ENCODE peak calls at places on chromosomes 16 and 17, in nine cellular contexts. One of them, this sample, is unnamed.

GRCh38 chr17:42389135-42389417 is 834 bp upstream of the STAT3 start:
- DNase-seq in sigmoid colon: no peak
- DNase-seq in retinal pigment epithelial cell: no peak
- DNase-seq in dorsolateral prefrontal cortex: no peak
- DNase-seq in lung: no peak
- DNase-seq in psoas muscle: no peak
- DNase-seq in Peyer's patch: no peak
- DNase-seq in lower lobe of right lung: no peak
- DNase-seq in GM06990: no peak
- DNase-seq in this sample: no peak

GRCh38 chr17:16352303-16352837 is 899 bp downstream of the CENPV start:
- DNase-seq in sigmoid colon: no peak
- DNase-seq in retinal pigment epithelial cell: no peak
- DNase-seq in dorsolateral prefrontal cortex: peak
- DNase-seq in lung: no peak
- DNase-seq in psoas muscle: peak
- DNase-seq in Peyer's patch: peak
- DNase-seq in lower lobe of right lung: no peak
- DNase-seq in GM06990: peak
- DNase-seq in this sample: no peak

GRCh38 chr17:35214631-35215273 is 20.6 kb upstream of the SLC35G3 start:
- DNase-seq in sigmoid colon: no peak
- DNase-seq in retinal pigment epithelial cell: no peak
- DNase-seq in dorsolateral prefrontal cortex: no peak
- DNase-seq in lung: no peak
- DNase-seq in psoas muscle: no peak
- DNase-seq in Peyer's patch: no peak
- DNase-seq in lower lobe of right lung: no peak
- DNase-seq in GM06990: peak
- DNase-seq in this sample: no peak

GRCh38 chr17:42706732-42707131 is 24.4 kb downstream of the CNTNAP1 start:
- DNase-seq in sigmoid colon: no peak
- DNase-seq in retinal pigment epithelial cell: no peak
- DNase-seq in dorsolateral prefrontal cortex: no peak
- DNase-seq in lung: no peak
- DNase-seq in psoas muscle: no peak
- DNase-seq in Peyer's patch: no peak
- DNase-seq in lower lobe of right lung: no peak
- DNase-seq in GM06990: no peak
- DNase-seq in this sample: no peak

GRCh38 chr17:47650525-47651522 is 1.1 kb downstream of the KPNB1 start:
- DNase-seq in sigmoid colon: peak
- DNase-seq in retinal pigment epithelial cell: peak
- DNase-seq in dorsolateral prefrontal cortex: peak
- DNase-seq in lung: peak
- DNase-seq in psoas muscle: peak
- DNase-seq in Peyer's patch: peak
- DNase-seq in lower lobe of right lung: peak
- DNase-seq in GM06990: peak
- DNase-seq in this sample: peak

GRCh38 chr16:84541999-84542876 is 37.8 kb upstream of the MEAK7 start:
- DNase-seq in sigmoid colon: no peak
- DNase-seq in retinal pigment epithelial cell: no peak
- DNase-seq in dorsolateral prefrontal cortex: no peak
- DNase-seq in lung: no peak
- DNase-seq in psoas muscle: no peak
- DNase-seq in Peyer's patch: no peak
- DNase-seq in lower lobe of right lung: no peak
- DNase-seq in GM06990: no peak
- DNase-seq in this sample: no peak

GRCh38 chr16:57614546-57615343 is 13.7 kb upstream of the ADGRG1 start:
- DNase-seq in sigmoid colon: peak
- DNase-seq in retinal pigment epithelial cell: no peak
- DNase-seq in dorsolateral prefrontal cortex: peak
- DNase-seq in lung: no peak
- DNase-seq in psoas muscle: no peak
- DNase-seq in Peyer's patch: peak
- DNase-seq in lower lobe of right lung: no peak
- DNase-seq in GM06990: no peak
- DNase-seq in this sample: no peak

GRCh38 chr17:3794890-3795757 is 5.9 kb downstream of the ITGAE start:
- DNase-seq in sigmoid colon: peak
- DNase-seq in retinal pigment epithelial cell: peak
- DNase-seq in dorsolateral prefrontal cortex: no peak
- DNase-seq in lung: no peak
- DNase-seq in psoas muscle: no peak
- DNase-seq in Peyer's patch: peak
- DNase-seq in lower lobe of right lung: no peak
- DNase-seq in GM06990: peak
- DNase-seq in this sample: no peak

GRCh38 chr17:77160032-77160876 is 19.5 kb downstream of the SEC14L1 start:
- DNase-seq in sigmoid colon: no peak
- DNase-seq in retinal pigment epithelial cell: no peak
- DNase-seq in dorsolateral prefrontal cortex: no peak
- DNase-seq in lung: no peak
- DNase-seq in psoas muscle: no peak
- DNase-seq in Peyer's patch: no peak
- DNase-seq in lower lobe of right lung: no peak
- DNase-seq in GM06990: no peak
- DNase-seq in this sample: no peak

GRCh38 chr17:6413073-6413472 is 21.8 kb downstream of the AIPL1 start:
- DNase-seq in sigmoid colon: no peak
- DNase-seq in retinal pigment epithelial cell: peak
- DNase-seq in dorsolateral prefrontal cortex: no peak
- DNase-seq in lung: no peak
- DNase-seq in psoas muscle: no peak
- DNase-seq in Peyer's patch: no peak
- DNase-seq in lower lobe of right lung: no peak
- DNase-seq in GM06990: no peak
- DNase-seq in this sample: peak

GRCh38 chr17:37300683-37301082 is 75.1 kb upstream of the C17orf78 start:
- DNase-seq in sigmoid colon: no peak
- DNase-seq in retinal pigment epithelial cell: no peak
- DNase-seq in dorsolateral prefrontal cortex: no peak
- DNase-seq in lung: no peak
- DNase-seq in psoas muscle: no peak
- DNase-seq in Peyer's patch: no peak
- DNase-seq in lower lobe of right lung: no peak
- DNase-seq in GM06990: no peak
- DNase-seq in this sample: no peak

GRCh38 chr16:79265701-79266100 is 334.8 kb downstream of the MAF start:
- DNase-seq in sigmoid colon: no peak
- DNase-seq in retinal pigment epithelial cell: no peak
- DNase-seq in dorsolateral prefrontal cortex: no peak
- DNase-seq in lung: no peak
- DNase-seq in psoas muscle: no peak
- DNase-seq in Peyer's patch: no peak
- DNase-seq in lower lobe of right lung: no peak
- DNase-seq in GM06990: no peak
- DNase-seq in this sample: no peak

GRCh38 chr16:89453662-89454321 is 36.6 kb downstream of the ANKRD11 start:
- DNase-seq in sigmoid colon: no peak
- DNase-seq in retinal pigment epithelial cell: no peak
- DNase-seq in dorsolateral prefrontal cortex: no peak
- DNase-seq in lung: no peak
- DNase-seq in psoas muscle: no peak
- DNase-seq in Peyer's patch: no peak
- DNase-seq in lower lobe of right lung: peak
- DNase-seq in GM06990: no peak
- DNase-seq in this sample: no peak

GRCh38 chr16:13672196-13672595 is 247.8 kb upstream of the ERCC4 start:
- DNase-seq in sigmoid colon: no peak
- DNase-seq in retinal pigment epithelial cell: no peak
- DNase-seq in dorsolateral prefrontal cortex: no peak
- DNase-seq in lung: no peak
- DNase-seq in psoas muscle: no peak
- DNase-seq in Peyer's patch: no peak
- DNase-seq in lower lobe of right lung: no peak
- DNase-seq in GM06990: no peak
- DNase-seq in this sample: no peak

GRCh38 chr16:19948186-19949104 is 63.8 kb upstream of the GPRC5B start:
- DNase-seq in sigmoid colon: no peak
- DNase-seq in retinal pigment epithelial cell: no peak
- DNase-seq in dorsolateral prefrontal cortex: no peak
- DNase-seq in lung: no peak
- DNase-seq in psoas muscle: no peak
- DNase-seq in Peyer's patch: no peak
- DNase-seq in lower lobe of right lung: no peak
- DNase-seq in GM06990: no peak
- DNase-seq in this sample: no peak
- TF ChIP-seq CTCF in sigmoid colon: no peak
- TF ChIP-seq CTCF in retinal pigment epithelial cell: peak
- TF ChIP-seq CTCF in dorsolateral prefrontal cortex: no peak
- TF ChIP-seq CTCF in lung: no peak
- TF ChIP-seq CTCF in psoas muscle: no peak
- TF ChIP-seq CTCF in Peyer's patch: no peak
- TF ChIP-seq CTCF in lower lobe of right lung: no peak
- TF ChIP-seq CTCF in GM06990: no peak
- TF ChIP-seq CTCF in this sample: no peak

DNA sequence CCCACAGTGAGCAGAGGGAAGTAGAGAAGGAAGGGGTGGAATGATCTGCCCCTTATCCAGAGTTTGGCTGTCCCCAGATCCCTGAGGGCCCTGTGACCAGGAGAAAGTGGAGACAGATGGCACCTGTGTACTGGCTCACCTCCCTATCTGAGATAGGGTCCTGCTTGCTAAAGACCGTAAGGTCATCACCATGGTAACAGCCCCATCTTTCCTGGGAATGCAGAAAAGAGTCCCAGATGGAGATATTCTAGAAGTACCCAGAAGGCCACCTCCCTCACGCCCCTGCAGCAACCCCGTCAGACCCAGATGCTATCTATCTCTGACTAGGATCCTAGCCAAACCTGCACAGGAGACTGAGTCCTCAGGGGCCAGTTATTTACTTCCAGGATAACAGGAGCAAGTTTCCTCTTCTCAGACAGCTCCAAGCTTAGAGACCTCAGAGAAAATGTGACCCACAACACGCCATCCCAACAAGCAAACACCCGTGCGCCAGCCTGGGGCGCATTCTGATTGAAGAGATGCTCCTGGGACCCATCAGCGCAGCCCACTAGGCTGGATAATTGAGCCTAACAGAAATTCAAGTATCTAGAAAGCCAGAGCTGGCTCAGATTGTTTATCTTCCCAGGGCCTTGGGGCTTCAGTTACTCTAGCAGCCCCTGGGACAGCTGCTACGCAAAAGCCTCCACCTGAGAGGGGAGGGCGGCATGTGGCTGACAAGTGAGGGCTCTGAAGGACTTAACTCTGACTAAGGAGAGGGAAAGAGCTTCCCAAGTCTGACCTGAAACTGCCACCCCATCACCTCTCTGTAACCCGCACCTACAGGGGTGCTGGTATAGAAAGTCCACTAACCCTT is 1.9 kb downstream of the ORMDL3 start:
- DNase-seq in sigmoid colon: no peak
- DNase-seq in retinal pigment epithelial cell: no peak
- DNase-seq in dorsolateral prefrontal cortex: no peak
- DNase-seq in lung: no peak
- DNase-seq in psoas muscle: no peak
- DNase-seq in Peyer's patch: no peak
- DNase-seq in lower lobe of right lung: no peak
- DNase-seq in GM06990: no peak
- DNase-seq in this sample: no peak
- H3K4me3 ChIP-seq in sigmoid colon: no peak
- H3K4me3 ChIP-seq in retinal pigment epithelial cell: no peak
- H3K4me3 ChIP-seq in dorsolateral prefrontal cortex: no peak
- H3K4me3 ChIP-seq in lung: no peak
- H3K4me3 ChIP-seq in psoas muscle: no peak
- H3K4me3 ChIP-seq in Peyer's patch: peak
- H3K4me3 ChIP-seq in lower lobe of right lung: peak
- H3K4me3 ChIP-seq in GM06990: peak
- H3K4me3 ChIP-seq in this sample: peak

DNA sequence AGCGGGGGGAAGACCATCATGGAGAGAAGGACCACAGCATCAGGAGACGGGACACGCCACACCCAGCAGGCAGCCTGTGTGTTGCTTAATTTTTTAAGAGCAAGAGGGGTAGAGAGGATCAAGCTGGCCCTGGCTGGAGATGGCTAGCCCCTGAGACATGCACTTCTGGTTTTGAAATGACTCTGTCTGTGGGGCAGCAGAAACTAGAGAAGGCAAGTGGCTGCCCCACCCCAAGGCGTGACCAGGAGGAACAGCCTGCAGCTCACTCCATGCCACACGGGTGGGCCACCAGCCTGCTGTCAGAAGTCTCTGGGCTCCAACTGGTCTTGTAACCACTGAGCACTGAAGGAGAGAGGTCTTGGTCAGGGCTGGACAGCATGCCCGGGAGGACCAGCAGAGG is 75.5 kb downstream of the SOCS1 start:
- DNase-seq in sigmoid colon: no peak
- DNase-seq in retinal pigment epithelial cell: no peak
- DNase-seq in dorsolateral prefrontal cortex: no peak
- DNase-seq in lung: no peak
- DNase-seq in psoas muscle: no peak
- DNase-seq in Peyer's patch: no peak
- DNase-seq in lower lobe of right lung: peak
- DNase-seq in GM06990: no peak
- DNase-seq in this sample: no peak
- TF ChIP-seq CTCF in sigmoid colon: no peak
- TF ChIP-seq CTCF in retinal pigment epithelial cell: no peak
- TF ChIP-seq CTCF in dorsolateral prefrontal cortex: no peak
- TF ChIP-seq CTCF in lung: no peak
- TF ChIP-seq CTCF in psoas muscle: no peak
- TF ChIP-seq CTCF in Peyer's patch: no peak
- TF ChIP-seq CTCF in lower lobe of right lung: no peak
- TF ChIP-seq CTCF in GM06990: no peak
- TF ChIP-seq CTCF in this sample: no peak

DNA sequence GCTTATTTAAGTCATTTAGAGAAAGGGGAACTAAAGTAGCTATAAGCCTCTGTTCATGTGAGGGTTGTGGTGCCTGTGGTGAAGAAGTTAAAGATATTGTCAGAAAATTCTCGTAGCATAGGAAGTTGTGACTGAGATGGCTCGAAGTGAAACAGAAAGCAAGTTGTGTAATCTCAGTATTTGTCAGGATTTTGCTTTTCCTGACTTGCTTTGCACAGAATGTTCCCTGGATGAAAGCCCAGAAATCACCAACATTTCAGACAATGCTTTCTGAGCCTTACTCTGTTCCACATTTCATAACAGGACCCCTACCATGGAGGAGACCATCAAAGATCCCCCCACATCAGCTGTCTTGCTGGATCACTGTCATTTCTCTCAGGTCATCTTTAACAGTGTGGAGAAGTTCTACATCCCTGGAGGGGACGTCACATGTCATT is 10.6 kb downstream of the CALCOCO2 start:
- DNase-seq in sigmoid colon: no peak
- DNase-seq in retinal pigment epithelial cell: peak
- DNase-seq in dorsolateral prefrontal cortex: no peak
- DNase-seq in lung: no peak
- DNase-seq in psoas muscle: no peak
- DNase-seq in Peyer's patch: no peak
- DNase-seq in lower lobe of right lung: no peak
- DNase-seq in GM06990: peak
- DNase-seq in this sample: peak
- H3K4me3 ChIP-seq in sigmoid colon: peak
- H3K4me3 ChIP-seq in retinal pigment epithelial cell: peak
- H3K4me3 ChIP-seq in dorsolateral prefrontal cortex: peak
- H3K4me3 ChIP-seq in lung: peak
- H3K4me3 ChIP-seq in psoas muscle: peak
- H3K4me3 ChIP-seq in Peyer's patch: peak
- H3K4me3 ChIP-seq in lower lobe of right lung: peak
- H3K4me3 ChIP-seq in GM06990: peak
- H3K4me3 ChIP-seq in this sample: peak